ENCODE peak calls at places on chromosome 19, in four cellular contexts. O is HFF-Myc, J is cardiac fibroblast, P is uterus. R is an unnamed sample.

GRCh38 chr19:39032164-39032918 is at the start of gene FBXO27:
- DNase-seq in P (peak; percentile 20), O (no peak), J (no peak), R (peak; percentile 30)

GRCh38 chr19:44757735-44758505 is 9.4 kb downstream of the BCL3 start:
- DNase-seq in J (peak; percentile 76), P (peak; percentile 67), O (no peak), R (no peak)

GRCh38 chr19:36573948-36574726 is 1.0 kb upstream of the ZNF529 start:
- DNase-seq in J (peak; percentile 44), O (no peak), P (no peak), R (peak; percentile 11)

GRCh38 chr19:33292595-33293254 is 9.6 kb downstream of the CEBPA start:
- DNase-seq in O (no peak), P (no peak), J (no peak), R (no peak)

GRCh38 chr19:15902254-15902653 is 4.4 kb upstream of the CYP4F2 start:
- DNase-seq in P (no peak), J (no peak), O (no peak), R (no peak)

GRCh38 chr19:1566392-1567115 is 1.6 kb downstream of the MEX3D start:
- DNase-seq in O (peak; percentile 37), J (peak; percentile 86), P (peak; percentile 78), R (peak; percentile 49)

GRCh38 chr19:19514215-19514633 is 1.1 kb downstream of the TSSK6 start:
- DNase-seq in O (no peak), P (no peak), J (peak; percentile 79), R (no peak)

GRCh38 chr19:33811246-33811645 is 14.6 kb downstream of the KCTD15 start:
- DNase-seq in J (no peak), O (no peak), P (no peak), R (no peak)

GRCh38 chr19:7863157-7863970 is 10.8 kb downstream of the PRR36 start:
- DNase-seq in J (no peak), O (no peak), P (no peak), R (no peak)

GRCh38 chr19:38267780-38268430 is 3.5 kb downstream of the SPINT2 start:
- DNase-seq in O (no peak), P (no peak), J (no peak), R (no peak)

GRCh38 chr19:23281663-23282276 is 31.6 kb upstream of the ZNF724 start:
- DNase-seq in P (no peak), O (no peak), J (no peak), R (no peak)

GRCh38 chr19:22606954-22607652 is 27.0 kb upstream of the ZNF492 start:
- DNase-seq in J (no peak), P (no peak), O (no peak), R (no peak)

GRCh38 chr19:33868076-33868735 is 71.5 kb downstream of the KCTD15 start:
- DNase-seq in O (no peak), J (no peak), P (no peak), R (no peak)

GRCh38 chr19:38183227-38183914 is 40.7 kb downstream of the DPF1 start:
- DNase-seq in O (no peak), P (peak; percentile 28), J (peak; percentile 35), R (no peak)

GRCh38 chr19:46901701-46902401 is 41.1 kb downstream of the ARHGAP35 start:
- DNase-seq in J (no peak), P (no peak), O (no peak), R (no peak)

GRCh38 chr19:42113641-42114348 is 18.5 kb downstream of the POU2F2 start:
- DNase-seq in P (no peak), J (peak; percentile 92), O (peak; percentile 93), R (peak; percentile 85)

GRCh38 chr19:15253513-15253912 is 21.3 kb upstream of the EPHX3 start:
- DNase-seq in J (no peak), O (no peak), P (peak; percentile 37), R (no peak)

GRCh38 chr19:12052057-12052570 is 647 bp downstream of the ZNF878 start:
- DNase-seq in O (no peak), J (peak; percentile 7), P (no peak), R (peak; percentile 26)

GRCh38 chr19:5953034-5953589 is 24.8 kb downstream of the RANBP3 start:
- DNase-seq in J (no peak), P (no peak), O (no peak), R (no peak)